ENCODE peak calls at places on chromosomes 4 and X, in seven cellular contexts. F is pancreas, J is tibial nerve, C is HS-5, H is hepatocyte, E is HEK293T, A is thoracic aorta. R is an unnamed sample.

GRCh38 chr4:168259096-168259495 is 59.5 kb downstream of the DDX60 start:
- DNase-seq in H (no peak), C (no peak), J (no peak), E (no peak), F (no peak), A (no peak), R (no peak)

GRCh38 chrX:137194164-137194563 is 160.4 kb upstream of the GPR101 start:
- DNase-seq in F (no peak), A (no peak), J (no peak), E (peak), C (no peak), H (peak), R (no peak)

GRCh38 chrX:84258708-84259107 is 70.7 kb upstream of the RPS6KA6 start:
- DNase-seq in H (no peak), C (no peak), F (no peak), A (no peak), E (no peak), J (no peak), R (no peak)

GRCh38 chr4:138609943-138610350 is 367.8 kb upstream of the SLC7A11 start:
- DNase-seq in E (no peak), F (no peak), J (no peak), C (peak), H (no peak), A (peak), R (no peak)

GRCh38 chr4:85579942-85580341 is 105.0 kb downstream of the ARHGAP24 start:
- DNase-seq in E (no peak), F (no peak), H (no peak), J (no peak), C (no peak), A (no peak), R (no peak)

GRCh38 chrX:6644411-6644810 is 109.5 kb upstream of the VCX3A start:
- DNase-seq in F (no peak), H (no peak), A (no peak), C (no peak), E (no peak), J (no peak), R (no peak)

GRCh38 chr4:145785391-145786008 is 105.6 kb downstream of the C4orf51 start:
- DNase-seq in A (no peak), E (no peak), J (no peak), F (no peak), C (no peak), H (no peak), R (no peak)

GRCh38 chr4:41442818-41443217 is 95.1 kb upstream of the LIMCH1 start:
- DNase-seq in F (no peak), A (no peak), J (no peak), E (no peak), H (no peak), C (no peak), R (no peak)

R was measured in central memory CD4-positive, alpha-beta T cell.